ENCODE peak calls at places on chromosomes 2 and 18, in eight cellular contexts. One of them, this sample, is unnamed.

GRCh38 chr18:79542876-79543750 is 136.5 kb upstream of the CTDP1 start:
- DNase-seq in vagina: no peak
- DNase-seq in tibial artery: no peak
- DNase-seq in GM12865: no peak
- DNase-seq in cardiac muscle cell: no peak
- DNase-seq in esophagus muscularis mucosa: no peak
- DNase-seq in adrenal gland: no peak
- DNase-seq in fibroblast of pulmonary artery: no peak
- DNase-seq in this sample: no peak

GRCh38 chr2:15354596-15355359 is 206.4 kb downstream of the NBAS start:
- DNase-seq in vagina: no peak
- DNase-seq in tibial artery: no peak
- DNase-seq in GM12865: no peak
- DNase-seq in cardiac muscle cell: no peak
- DNase-seq in esophagus muscularis mucosa: no peak
- DNase-seq in adrenal gland: no peak
- DNase-seq in fibroblast of pulmonary artery: no peak
- DNase-seq in this sample: no peak

GRCh38 chr2:5895284-5895683 is 203.1 kb downstream of the SOX11 start:
- DNase-seq in vagina: no peak
- DNase-seq in tibial artery: no peak
- DNase-seq in GM12865: no peak
- DNase-seq in cardiac muscle cell: no peak
- DNase-seq in esophagus muscularis mucosa: peak
- DNase-seq in adrenal gland: no peak
- DNase-seq in fibroblast of pulmonary artery: no peak
- DNase-seq in this sample: no peak

GRCh38 chr2:67626656-67627055 is 229.5 kb downstream of the ETAA1 start:
- DNase-seq in vagina: no peak
- DNase-seq in tibial artery: no peak
- DNase-seq in GM12865: no peak
- DNase-seq in cardiac muscle cell: no peak
- DNase-seq in esophagus muscularis mucosa: no peak
- DNase-seq in adrenal gland: no peak
- DNase-seq in fibroblast of pulmonary artery: peak
- DNase-seq in this sample: peak

GRCh38 chr2:241762933-241763369 is 13.7 kb upstream of the GAL3ST2 start:
- DNase-seq in vagina: no peak
- DNase-seq in tibial artery: no peak
- DNase-seq in GM12865: peak
- DNase-seq in cardiac muscle cell: no peak
- DNase-seq in esophagus muscularis mucosa: no peak
- DNase-seq in adrenal gland: peak
- DNase-seq in fibroblast of pulmonary artery: no peak
- DNase-seq in this sample: no peak

GRCh38 chr2:10740226-10740625 is 18.8 kb downstream of the ATP6V1C2 start:
- DNase-seq in vagina: no peak
- DNase-seq in tibial artery: no peak
- DNase-seq in GM12865: no peak
- DNase-seq in cardiac muscle cell: no peak
- DNase-seq in esophagus muscularis mucosa: no peak
- DNase-seq in adrenal gland: no peak
- DNase-seq in fibroblast of pulmonary artery: peak
- DNase-seq in this sample: peak

GRCh38 chr18:59905686-59906091 is 5.9 kb downstream of the PMAIP1 start:
- DNase-seq in vagina: no peak
- DNase-seq in tibial artery: no peak
- DNase-seq in GM12865: peak
- DNase-seq in cardiac muscle cell: no peak
- DNase-seq in esophagus muscularis mucosa: no peak
- DNase-seq in adrenal gland: no peak
- DNase-seq in fibroblast of pulmonary artery: no peak
- DNase-seq in this sample: no peak

GRCh38 chr2:230929381-230930148 is 4.5 kb upstream of the GPR55 start:
- DNase-seq in vagina: no peak
- DNase-seq in tibial artery: no peak
- DNase-seq in GM12865: peak
- DNase-seq in cardiac muscle cell: no peak
- DNase-seq in esophagus muscularis mucosa: no peak
- DNase-seq in adrenal gland: no peak
- DNase-seq in fibroblast of pulmonary artery: no peak
- DNase-seq in this sample: no peak

GRCh38 chr18:58212274-58212673 is 168.2 kb downstream of the NEDD4L start:
- DNase-seq in vagina: no peak
- DNase-seq in tibial artery: no peak
- DNase-seq in GM12865: peak
- DNase-seq in cardiac muscle cell: no peak
- DNase-seq in esophagus muscularis mucosa: peak
- DNase-seq in adrenal gland: no peak
- DNase-seq in fibroblast of pulmonary artery: no peak
- DNase-seq in this sample: no peak

GRCh38 chr2:220775856-220776467 is 796.1 kb downstream of the EPHA4 start:
- DNase-seq in vagina: no peak
- DNase-seq in tibial artery: no peak
- DNase-seq in GM12865: no peak
- DNase-seq in cardiac muscle cell: no peak
- DNase-seq in esophagus muscularis mucosa: no peak
- DNase-seq in adrenal gland: no peak
- DNase-seq in fibroblast of pulmonary artery: no peak
- DNase-seq in this sample: no peak

GRCh38 chr2:74740395-74741075 is 86.5 kb downstream of the SEMA4F start:
- DNase-seq in vagina: no peak
- DNase-seq in tibial artery: peak
- DNase-seq in GM12865: no peak
- DNase-seq in cardiac muscle cell: no peak
- DNase-seq in esophagus muscularis mucosa: peak
- DNase-seq in adrenal gland: peak
- DNase-seq in fibroblast of pulmonary artery: peak
- DNase-seq in this sample: peak

GRCh38 chr18:72833471-72833870 is 34.3 kb downstream of the NETO1 start:
- DNase-seq in vagina: no peak
- DNase-seq in tibial artery: no peak
- DNase-seq in GM12865: no peak
- DNase-seq in cardiac muscle cell: no peak
- DNase-seq in esophagus muscularis mucosa: no peak
- DNase-seq in adrenal gland: no peak
- DNase-seq in fibroblast of pulmonary artery: no peak
- DNase-seq in this sample: no peak

GRCh38 chr2:3864943-3865664 is 161.7 kb downstream of the DCDC2C start:
- DNase-seq in vagina: no peak
- DNase-seq in tibial artery: no peak
- DNase-seq in GM12865: no peak
- DNase-seq in cardiac muscle cell: no peak
- DNase-seq in esophagus muscularis mucosa: no peak
- DNase-seq in adrenal gland: no peak
- DNase-seq in fibroblast of pulmonary artery: no peak
- DNase-seq in this sample: no peak

DNA sequence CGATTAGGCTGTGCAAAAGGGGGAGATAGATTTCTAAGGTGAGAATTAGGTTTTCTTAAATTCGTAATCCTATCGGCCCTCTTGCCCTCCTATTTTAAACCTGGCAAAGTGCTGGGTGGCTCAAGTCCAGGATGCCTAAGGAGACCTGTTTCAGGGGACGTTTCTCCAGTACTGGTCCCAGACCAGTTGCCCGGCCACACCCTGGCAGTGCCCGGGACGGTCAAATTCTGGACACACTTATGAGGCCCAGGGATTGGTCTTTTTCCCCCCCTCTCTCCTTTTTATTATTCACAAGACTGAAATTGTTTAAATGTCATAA is 3.2 kb downstream of the GBX2 start:
- DNase-seq in vagina: no peak
- DNase-seq in tibial artery: no peak
- DNase-seq in GM12865: no peak
- DNase-seq in cardiac muscle cell: no peak
- DNase-seq in esophagus muscularis mucosa: no peak
- DNase-seq in adrenal gland: no peak
- DNase-seq in fibroblast of pulmonary artery: no peak
- DNase-seq in this sample: no peak
- H3K4me3 ChIP-seq in vagina: no peak
- H3K4me3 ChIP-seq in tibial artery: peak
- H3K4me3 ChIP-seq in GM12865: no peak
- H3K4me3 ChIP-seq in cardiac muscle cell: peak
- H3K4me3 ChIP-seq in esophagus muscularis mucosa: no peak
- H3K4me3 ChIP-seq in adrenal gland: no peak
- H3K4me3 ChIP-seq in fibroblast of pulmonary artery: no peak
- H3K4me3 ChIP-seq in this sample: no peak

DNA sequence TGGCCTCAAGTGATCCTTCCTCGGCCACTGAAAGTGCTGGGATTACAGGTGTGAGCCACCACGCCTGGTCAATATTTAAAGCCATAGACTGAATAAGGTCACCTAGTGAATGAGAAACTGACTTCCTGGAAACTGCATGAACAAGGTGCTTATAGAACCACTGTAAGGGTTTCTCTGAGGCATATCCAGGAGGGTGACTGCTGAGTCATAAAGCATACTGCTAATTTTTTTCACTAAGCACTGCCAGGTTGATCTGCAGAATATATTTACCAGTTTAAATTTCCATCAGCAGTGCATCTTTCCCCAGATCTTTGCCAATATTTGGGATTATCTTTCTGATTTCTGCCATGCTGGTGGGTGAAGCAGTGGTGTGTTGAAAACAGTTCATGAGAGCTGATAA is 4.3 kb upstream of the CLIP4 start:
- DNase-seq in vagina: no peak
- DNase-seq in tibial artery: no peak
- DNase-seq in GM12865: peak
- DNase-seq in cardiac muscle cell: no peak
- DNase-seq in esophagus muscularis mucosa: no peak
- DNase-seq in adrenal gland: no peak
- DNase-seq in fibroblast of pulmonary artery: no peak
- DNase-seq in this sample: peak
- TF ChIP-seq CTCF in vagina: no peak
- TF ChIP-seq CTCF in tibial artery: no peak
- TF ChIP-seq CTCF in GM12865: no peak
- TF ChIP-seq CTCF in cardiac muscle cell: no peak
- TF ChIP-seq CTCF in esophagus muscularis mucosa: no peak
- TF ChIP-seq CTCF in adrenal gland: no peak
- TF ChIP-seq CTCF in fibroblast of pulmonary artery: no peak
- TF ChIP-seq CTCF in this sample: no peak

GRCh38 chr2:46018773-46019593 is 278.2 kb upstream of the EPAS1 start:
- DNase-seq in vagina: no peak
- DNase-seq in tibial artery: no peak
- DNase-seq in GM12865: no peak
- DNase-seq in cardiac muscle cell: no peak
- DNase-seq in esophagus muscularis mucosa: no peak
- DNase-seq in adrenal gland: no peak
- DNase-seq in fibroblast of pulmonary artery: no peak
- DNase-seq in this sample: no peak
- H3K4me3 ChIP-seq in vagina: no peak
- H3K4me3 ChIP-seq in tibial artery: no peak
- H3K4me3 ChIP-seq in GM12865: no peak
- H3K4me3 ChIP-seq in cardiac muscle cell: no peak
- H3K4me3 ChIP-seq in esophagus muscularis mucosa: no peak
- H3K4me3 ChIP-seq in adrenal gland: no peak
- H3K4me3 ChIP-seq in fibroblast of pulmonary artery: no peak
- H3K4me3 ChIP-seq in this sample: no peak

GRCh38 chr2:53202063-53202462 is 565.5 kb upstream of the CHAC2 start:
- DNase-seq in vagina: no peak
- DNase-seq in tibial artery: no peak
- DNase-seq in GM12865: no peak
- DNase-seq in cardiac muscle cell: peak
- DNase-seq in esophagus muscularis mucosa: no peak
- DNase-seq in adrenal gland: no peak
- DNase-seq in fibroblast of pulmonary artery: peak
- DNase-seq in this sample: peak
- TF ChIP-seq CTCF in vagina: no peak
- TF ChIP-seq CTCF in tibial artery: no peak
- TF ChIP-seq CTCF in GM12865: no peak
- TF ChIP-seq CTCF in cardiac muscle cell: no peak
- TF ChIP-seq CTCF in esophagus muscularis mucosa: no peak
- TF ChIP-seq CTCF in adrenal gland: no peak
- TF ChIP-seq CTCF in fibroblast of pulmonary artery: peak
- TF ChIP-seq CTCF in this sample: peak

GRCh38 chr2:43005211-43005974 is 213.0 kb upstream of the HAAO start:
- DNase-seq in vagina: no peak
- DNase-seq in tibial artery: no peak
- DNase-seq in GM12865: no peak
- DNase-seq in cardiac muscle cell: no peak
- DNase-seq in esophagus muscularis mucosa: no peak
- DNase-seq in adrenal gland: no peak
- DNase-seq in fibroblast of pulmonary artery: no peak
- DNase-seq in this sample: no peak

GRCh38 chr2:43005975-43006833 is 213.8 kb upstream of the HAAO start:
- DNase-seq in vagina: no peak
- DNase-seq in tibial artery: no peak
- DNase-seq in GM12865: no peak
- DNase-seq in cardiac muscle cell: no peak
- DNase-seq in esophagus muscularis mucosa: no peak
- DNase-seq in adrenal gland: no peak
- DNase-seq in fibroblast of pulmonary artery: no peak
- DNase-seq in this sample: no peak

GRCh38 chr2:43001787-43002468 is 209.5 kb upstream of the HAAO start:
- DNase-seq in vagina: no peak
- DNase-seq in tibial artery: no peak
- DNase-seq in GM12865: no peak
- DNase-seq in cardiac muscle cell: no peak
- DNase-seq in esophagus muscularis mucosa: no peak
- DNase-seq in adrenal gland: no peak
- DNase-seq in fibroblast of pulmonary artery: no peak
- DNase-seq in this sample: no peak

GRCh38 chr2:43001055-43001378 is 208.6 kb upstream of the HAAO start:
- DNase-seq in vagina: no peak
- DNase-seq in tibial artery: no peak
- DNase-seq in GM12865: no peak
- DNase-seq in cardiac muscle cell: no peak
- DNase-seq in esophagus muscularis mucosa: no peak
- DNase-seq in adrenal gland: no peak
- DNase-seq in fibroblast of pulmonary artery: no peak
- DNase-seq in this sample: no peak

GRCh38 chr2:43003702-43004101 is 211.3 kb upstream of the HAAO start:
- DNase-seq in vagina: no peak
- DNase-seq in tibial artery: no peak
- DNase-seq in GM12865: no peak
- DNase-seq in cardiac muscle cell: no peak
- DNase-seq in esophagus muscularis mucosa: no peak
- DNase-seq in adrenal gland: no peak
- DNase-seq in fibroblast of pulmonary artery: no peak
- DNase-seq in this sample: no peak
- H3K4me3 ChIP-seq in vagina: no peak
- H3K4me3 ChIP-seq in tibial artery: no peak
- H3K4me3 ChIP-seq in GM12865: no peak
- H3K4me3 ChIP-seq in cardiac muscle cell: no peak
- H3K4me3 ChIP-seq in esophagus muscularis mucosa: no peak
- H3K4me3 ChIP-seq in adrenal gland: no peak
- H3K4me3 ChIP-seq in fibroblast of pulmonary artery: no peak
- H3K4me3 ChIP-seq in this sample: no peak

GRCh38 chr2:59182249-59182648 is 941.1 kb upstream of the FANCL start:
- DNase-seq in vagina: no peak
- DNase-seq in tibial artery: no peak
- DNase-seq in GM12865: peak
- DNase-seq in cardiac muscle cell: peak
- DNase-seq in esophagus muscularis mucosa: no peak
- DNase-seq in adrenal gland: no peak
- DNase-seq in fibroblast of pulmonary artery: peak
- DNase-seq in this sample: no peak
- TF ChIP-seq CTCF in vagina: no peak
- TF ChIP-seq CTCF in tibial artery: no peak
- TF ChIP-seq CTCF in GM12865: peak
- TF ChIP-seq CTCF in cardiac muscle cell: peak
- TF ChIP-seq CTCF in esophagus muscularis mucosa: peak
- TF ChIP-seq CTCF in adrenal gland: peak
- TF ChIP-seq CTCF in fibroblast of pulmonary artery: peak
- TF ChIP-seq CTCF in this sample: no peak

GRCh38 chr2:24809316-24810007 is 16.2 kb downstream of the CENPO start:
- DNase-seq in vagina: peak
- DNase-seq in tibial artery: no peak
- DNase-seq in GM12865: no peak
- DNase-seq in cardiac muscle cell: no peak
- DNase-seq in esophagus muscularis mucosa: no peak
- DNase-seq in adrenal gland: no peak
- DNase-seq in fibroblast of pulmonary artery: no peak
- DNase-seq in this sample: peak
- H3K4me3 ChIP-seq in vagina: no peak
- H3K4me3 ChIP-seq in tibial artery: no peak
- H3K4me3 ChIP-seq in GM12865: no peak
- H3K4me3 ChIP-seq in cardiac muscle cell: no peak
- H3K4me3 ChIP-seq in esophagus muscularis mucosa: no peak
- H3K4me3 ChIP-seq in adrenal gland: no peak
- H3K4me3 ChIP-seq in fibroblast of pulmonary artery: no peak
- H3K4me3 ChIP-seq in this sample: no peak